ENCODE peak calls at places on chromosome 3, in nine cellular contexts. I is mesenchymal stem cell, V is ovary, W is mucosa of descending colon, T is aorta, Z is endodermal cell, O is SK-N-SH, E is fibroblast of lung, D is Karpas-422. F is an unnamed sample. For H3K4me1, the result is how much of the 10 kb centered on the place peaks cover.

GRCh38 chr3:73546961-73547360 is 77.8 kb downstream of the PDZRN3 start:
- DNase-seq in I (peak), V (no peak), W (no peak), T (no peak), Z (no peak), O (no peak), E (peak), D (no peak), F (no peak)

GRCh38 chr3:168096210-168096795 is 579 bp upstream of the GOLIM4 start:
- DNase-seq in I (peak), V (no peak), W (no peak), T (peak), Z (no peak), O (peak), E (peak), D (peak), F (no peak)

GRCh38 chr3:45986303-45986982 is 9.2 kb downstream of the FYCO1 start:
- DNase-seq in I (peak), V (no peak), W (peak), T (peak), Z (no peak), O (no peak), E (peak), D (no peak), F (peak)

GRCh38 chr3:23075478-23075877 is 127.6 kb upstream of the UBE2E2 start:
- DNase-seq in I (no peak), V (no peak), W (no peak), T (no peak), Z (no peak), O (no peak), E (peak), D (no peak), F (no peak)

GRCh38 chr3:118810499-118811035 is 224.1 kb downstream of the IGSF11 start:
- DNase-seq in I (no peak), V (no peak), W (no peak), T (no peak), Z (peak), O (no peak), E (no peak), D (peak), F (no peak)

GRCh38 chr3:152021951-152022461 is 148.6 kb downstream of the SUCNR1 start:
- DNase-seq in I (peak), V (no peak), W (no peak), T (peak), Z (peak), O (no peak), E (peak), D (no peak), F (peak)

GRCh38 chr3:72255736-72256559 is 471.0 kb upstream of the PROK2 start:
- DNase-seq in I (peak), V (no peak), W (peak), T (peak), Z (peak), O (peak), E (peak), D (peak), F (peak)

GRCh38 chr3:185929192-185930151 is 8.3 kb downstream of the TRA2B start:
- DNase-seq in I (peak), V (no peak), W (no peak), T (no peak), Z (peak), O (no peak), E (no peak), D (peak), F (no peak)

GRCh38 chr3:195066441-195066841 is 204.5 kb downstream of the XXYLT1 start:
- DNase-seq in I (no peak), V (no peak), W (no peak), T (peak), Z (no peak), O (no peak), E (no peak), D (no peak), F (no peak)

GRCh38 chr3:58463181-58463941 is 28.5 kb upstream of the KCTD6 start:
- DNase-seq in I (peak), V (peak), W (peak), T (peak), Z (peak), O (peak), E (peak), D (peak), F (peak)

GRCh38 chr3:149473314-149473990 is 1.0 kb upstream of the TM4SF4 start:
- DNase-seq in I (peak), V (peak), W (peak), T (peak), Z (no peak), O (no peak), E (peak), D (no peak), F (peak)

GRCh38 chr3:151282921-151283320 is 4.6 kb upstream of the P2RY14 start:
- DNase-seq in I (peak), V (no peak), W (no peak), T (no peak), Z (no peak), O (peak), E (peak), D (peak), F (no peak)

GRCh38 chr3:189169728-189170127 is 2.0 kb upstream of the TPRG1 start:
- DNase-seq in I (no peak), V (no peak), W (no peak), T (no peak), Z (peak), O (peak), E (no peak), D (no peak), F (no peak)

GRCh38 chr3:184733971-184734608 is 22.2 kb upstream of the MAGEF1 start:
- DNase-seq in I (no peak), V (no peak), W (no peak), T (no peak), Z (peak), O (no peak), E (no peak), D (no peak), F (no peak)

GRCh38 chr3:8595252-8595934 is 49.2 kb downstream of the SSUH2 start:
- DNase-seq in I (no peak), V (no peak), W (no peak), T (no peak), Z (no peak), O (no peak), E (no peak), D (no peak), F (no peak)

GRCh38 chr3:24682141-24682547 is 187.5 kb upstream of the THRB start:
- DNase-seq in I (peak), V (no peak), W (no peak), T (no peak), Z (no peak), O (no peak), E (peak), D (no peak), F (no peak)

GRCh38 chr3:95612611-95613010 is 1201.8 kb upstream of the EPHA6 start:
- DNase-seq in I (no peak), V (no peak), W (no peak), T (no peak), Z (no peak), O (no peak), E (no peak), D (no peak), F (no peak)

GRCh38 chr3:132347095-132347494 is 29.9 kb downstream of the ACP3 start:
- DNase-seq in I (no peak), V (no peak), W (no peak), T (no peak), Z (no peak), O (no peak), E (no peak), D (no peak), F (no peak)

GRCh38 chr3:160809453-160809852 is 53.4 kb downstream of the PPM1L start:
- DNase-seq in I (no peak), V (no peak), W (no peak), T (no peak), Z (no peak), O (no peak), E (no peak), D (no peak), F (no peak)

GRCh38 chr3:141261472-141262171 is 30.0 kb downstream of the PXYLP1 start:
- DNase-seq in I (no peak), V (no peak), W (no peak), T (no peak), Z (no peak), O (no peak), E (no peak), D (no peak), F (no peak)

GRCh38 chr3:53357457-53357856 is 10.1 kb upstream of the DCP1A start:
- DNase-seq in I (peak), V (no peak), W (no peak), T (no peak), Z (no peak), O (no peak), E (peak), D (no peak), F (no peak)

GRCh38 chr3:76866729-76867461 is 173.0 kb upstream of the ROBO2 start:
- DNase-seq in I (no peak), V (no peak), W (no peak), T (no peak), Z (no peak), O (no peak), E (no peak), D (peak), F (no peak)

DNA sequence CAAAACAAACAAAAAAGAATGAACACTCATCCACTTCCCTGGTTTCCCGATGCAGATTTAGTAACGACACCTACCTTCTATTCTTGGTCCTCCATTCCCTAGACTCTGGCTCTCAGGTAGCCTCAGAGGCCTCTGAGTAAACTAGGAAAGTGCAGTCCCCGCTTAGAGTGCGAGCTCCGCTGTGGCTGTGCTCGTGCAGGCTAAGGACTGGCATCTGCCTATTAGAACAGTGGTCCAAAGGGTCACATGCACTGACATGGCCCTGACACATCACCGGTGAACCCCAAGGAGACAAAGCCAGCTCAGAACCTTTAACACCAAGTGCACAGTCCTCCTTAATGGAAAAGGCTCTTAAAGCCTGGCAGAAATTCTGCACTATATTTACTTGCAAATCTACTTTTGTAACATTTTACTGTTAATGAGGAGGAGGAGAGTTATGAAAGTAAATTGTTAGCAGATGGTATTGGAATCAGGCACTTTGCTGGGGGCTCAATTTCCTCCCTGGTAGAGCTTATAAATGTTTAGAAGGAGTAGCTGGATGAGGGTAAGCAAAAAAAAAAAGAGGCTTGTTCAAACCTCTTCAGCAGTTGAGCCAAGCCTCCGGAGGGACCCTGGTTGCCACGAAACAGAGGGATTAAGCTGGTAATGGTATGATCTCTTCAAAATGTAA is 31.1 kb downstream of the VGLL4 start:
- DNase-seq in I (no peak), V (no peak), W (no peak), T (no peak), Z (no peak), O (no peak), E (no peak), D (no peak), F (no peak)
- H3K4me1 ChIP-seq in I (under half), V (under half), W (under half), T (under half), Z (under half), O (half or more), E (under half), D (half or more), F (half or more)

DNA sequence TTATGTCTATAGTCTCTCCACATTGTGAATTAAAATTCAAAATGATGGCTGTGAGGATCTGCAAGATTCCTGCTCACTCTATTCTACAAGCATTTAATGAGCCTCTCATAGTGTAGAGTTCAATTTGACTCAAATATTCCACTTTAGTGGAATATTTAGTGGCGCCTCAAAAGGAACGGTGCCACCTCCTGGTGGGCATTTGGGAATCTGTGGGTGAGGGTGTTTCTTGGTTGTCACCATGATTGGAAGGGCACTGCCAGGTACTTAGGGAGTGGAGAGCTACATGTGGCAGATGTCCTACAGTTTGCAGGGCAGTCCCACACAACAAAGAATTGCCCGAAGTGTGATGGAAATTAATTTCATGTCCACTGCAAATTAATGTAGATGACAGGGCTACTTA is 21.5 kb upstream of the KCNMB3 start:
- DNase-seq in I (no peak), V (no peak), W (no peak), T (no peak), Z (no peak), O (peak), E (peak), D (no peak), F (no peak)
- H3K4me1 ChIP-seq in I (under half), V (under half), W (under half), T (under half), Z (under half), O (under half), E (under half), D (under half), F (under half)

GRCh38 chr3:100715176-100715575 is 5.9 kb downstream of the TFG start:
- DNase-seq in I (no peak), V (no peak), W (no peak), T (no peak), Z (no peak), O (no peak), E (no peak), D (no peak), F (no peak)
- H3K4me1 ChIP-seq in I (under half), V (under half), W (under half), T (under half), Z (under half), O (under half), E (under half), D (under half), F (under half)

DNA sequence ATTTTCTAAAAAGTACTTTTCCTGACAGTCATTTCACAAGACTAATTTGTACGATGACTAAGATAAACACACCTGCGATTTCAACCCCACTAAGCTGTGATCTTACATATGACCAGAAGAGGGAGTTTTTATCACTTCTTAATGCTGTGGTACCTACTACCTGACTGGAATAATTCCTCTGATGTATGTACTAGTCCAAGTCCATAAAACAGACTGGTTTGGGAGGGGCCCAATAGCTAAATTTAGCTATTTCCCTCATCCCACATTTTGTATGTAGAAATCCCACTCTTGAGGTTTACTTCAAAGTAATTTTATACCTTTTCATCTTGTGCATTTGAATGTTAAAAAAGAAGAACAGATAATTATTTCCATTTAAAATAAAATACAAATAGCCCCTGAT is 49.7 kb upstream of the SCAANT1 start:
- DNase-seq in I (peak), V (no peak), W (no peak), T (no peak), Z (no peak), O (peak), E (peak), D (peak), F (no peak)
- H3K4me1 ChIP-seq in I (under half), V (under half), W (under half), T (under half), Z (under half), O (under half), E (under half), D (half or more), F (under half)

DNA sequence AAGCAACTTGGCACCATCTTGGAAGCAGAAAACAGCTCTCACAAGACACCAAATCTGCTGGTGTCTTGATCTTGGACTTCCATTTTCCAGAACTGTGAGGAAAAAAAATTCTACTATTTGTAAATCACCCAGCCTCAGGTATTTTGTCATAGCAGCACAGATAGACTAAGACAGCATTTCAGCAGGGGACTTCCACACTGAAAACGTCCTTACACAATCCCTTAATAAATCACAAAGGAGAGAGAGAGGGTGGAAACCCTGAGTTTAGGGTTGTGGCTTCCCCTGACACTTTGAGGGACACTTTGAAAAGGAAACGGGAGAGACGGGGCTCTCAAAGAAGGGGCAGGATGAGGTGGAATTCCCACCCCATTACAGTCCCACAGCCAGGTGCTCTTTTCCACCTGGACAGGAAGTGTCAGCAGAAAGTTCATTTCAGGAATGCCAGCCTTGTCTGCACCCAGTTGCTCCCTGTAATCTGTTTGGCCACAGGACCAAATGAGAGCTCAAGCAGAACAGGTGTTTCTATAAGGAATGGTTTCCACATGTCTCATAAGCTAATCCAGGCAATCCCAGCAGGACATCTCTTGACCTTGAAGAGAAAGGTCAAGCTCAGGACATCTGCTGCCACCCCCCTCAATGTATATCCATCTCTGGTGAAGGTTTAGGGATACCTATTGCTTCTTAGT is 51.3 kb downstream of the MYLK start:
- DNase-seq in I (peak), V (no peak), W (no peak), T (no peak), Z (no peak), O (no peak), E (no peak), D (no peak), F (no peak)
- H3K4me1 ChIP-seq in I (under half), V (under half), W (under half), T (under half), Z (under half), O (under half), E (under half), D (under half), F (under half)

GRCh38 chr3:56917740-56918568 is 116.2 kb upstream of the ARHGEF3 start:
- DNase-seq in I (no peak), V (no peak), W (peak), T (no peak), Z (peak), O (no peak), E (no peak), D (peak), F (no peak)

GRCh38 chr3:56919137-56919796 is 117.5 kb upstream of the ARHGEF3 start:
- DNase-seq in I (no peak), V (no peak), W (no peak), T (no peak), Z (no peak), O (no peak), E (no peak), D (peak), F (no peak)

GRCh38 chr3:56919797-56920195 is 118.0 kb upstream of the ARHGEF3 start:
- DNase-seq in I (no peak), V (no peak), W (no peak), T (no peak), Z (no peak), O (no peak), E (no peak), D (no peak), F (no peak)

GRCh38 chr3:56923546-56924224 is 121.9 kb upstream of the ARHGEF3 start:
- DNase-seq in I (peak), V (peak), W (peak), T (no peak), Z (peak), O (no peak), E (peak), D (no peak), F (peak)

GRCh38 chr3:56921573-56922571 is 120.1 kb upstream of the ARHGEF3 start:
- DNase-seq in I (peak), V (no peak), W (peak), T (peak), Z (no peak), O (no peak), E (peak), D (peak), F (no peak)
- H3K4me1 ChIP-seq in I (under half), V (under half), W (under half), T (under half), Z (under half), O (under half), E (under half), D (half or more), F (under half)

GRCh38 chr3:128736598-128736997 is 10.6 kb downstream of the RAB7A start:
- DNase-seq in I (peak), V (no peak), W (no peak), T (no peak), Z (no peak), O (no peak), E (peak), D (no peak), F (no peak)

GRCh38 chr3:128735287-128735686 is 9.3 kb downstream of the RAB7A start:
- DNase-seq in I (no peak), V (no peak), W (no peak), T (no peak), Z (no peak), O (no peak), E (no peak), D (no peak), F (no peak)

GRCh38 chr3:128734523-128735189 is 8.7 kb downstream of the RAB7A start:
- DNase-seq in I (no peak), V (no peak), W (no peak), T (no peak), Z (no peak), O (no peak), E (no peak), D (no peak), F (no peak)

GRCh38 chr3:128730521-128730920 is 4.5 kb downstream of the RAB7A start:
- DNase-seq in I (no peak), V (no peak), W (no peak), T (no peak), Z (no peak), O (no peak), E (no peak), D (no peak), F (no peak)

DNA sequence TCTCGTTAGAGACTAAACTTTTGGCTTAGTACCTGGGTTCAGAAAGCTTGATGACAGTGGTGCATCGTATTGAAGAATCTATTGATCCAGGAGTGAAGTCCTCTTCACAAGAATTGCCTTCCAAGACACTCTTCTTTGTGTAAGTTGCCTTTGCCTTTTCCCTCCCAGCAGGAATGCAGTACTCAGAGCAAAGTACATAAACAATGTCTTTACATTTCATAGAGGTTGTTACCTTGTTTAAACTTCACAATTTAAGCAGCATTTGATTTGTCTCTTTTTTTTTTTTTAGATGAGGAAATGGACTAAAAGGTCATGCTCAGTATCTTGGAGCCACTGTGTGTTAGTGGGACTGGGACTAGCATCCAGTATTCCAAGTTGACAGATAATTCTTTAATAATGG is 9.9 kb downstream of the RAB7A start:
- DNase-seq in I (peak), V (no peak), W (no peak), T (no peak), Z (no peak), O (no peak), E (no peak), D (no peak), F (no peak)
- H3K4me1 ChIP-seq in I (under half), V (under half), W (under half), T (under half), Z (under half), O (under half), E (under half), D (under half), F (under half)

GRCh38 chr3:81695302-81695701 is 66.1 kb downstream of the GBE1 start:
- DNase-seq in I (no peak), V (no peak), W (no peak), T (no peak), Z (no peak), O (no peak), E (no peak), D (no peak), F (no peak)

GRCh38 chr3:81692766-81693165 is 68.7 kb downstream of the GBE1 start:
- DNase-seq in I (no peak), V (no peak), W (no peak), T (no peak), Z (no peak), O (no peak), E (no peak), D (no peak), F (no peak)

GRCh38 chr3:81684739-81685395 is 76.6 kb downstream of the GBE1 start:
- DNase-seq in I (peak), V (no peak), W (peak), T (no peak), Z (no peak), O (no peak), E (peak), D (no peak), F (no peak)

GRCh38 chr3:81689617-81690016 is 71.8 kb downstream of the GBE1 start:
- DNase-seq in I (no peak), V (no peak), W (no peak), T (no peak), Z (peak), O (no peak), E (no peak), D (no peak), F (no peak)
- H3K4me1 ChIP-seq in I (under half), V (under half), W (under half), T (under half), Z (under half), O (under half), E (under half), D (under half), F (under half)

F was measured in tibial artery.